ENCODE peak calls at places on chromosomes 1 and 21, in eight cellular contexts. J is NCI-H1417 treated with DMSO at 0.1 percent for 48 hours, D is substantia nigra, S is AML-193, O is pulmonary artery endothelial cell, I is SW480, Q is HFF-Myc, L is H1. P is an unnamed sample.
A peak's percentile ranks its signal among the peaks of the same experiment; 100 is the strongest.

GRCh38 chr1:24308365-24309015 is 10.7 kb upstream of the GRHL3 start:
- DNase-seq in J (no peak), D (no peak), S (no peak), O (no peak), I (no peak), Q (no peak), L (peak; percentile 63), P (no peak)

GRCh38 chr1:61448934-61449368 is 276.0 kb downstream of the TM2D1 start:
- DNase-seq in J (no peak), D (no peak), S (no peak), O (no peak), I (no peak), Q (no peak), L (no peak), P (no peak)

GRCh38 chr1:230173176-230173575 is 106.1 kb downstream of the GALNT2 start:
- DNase-seq in J (no peak), D (no peak), S (no peak), O (no peak), I (no peak), Q (no peak), L (no peak), P (no peak)

GRCh38 chr1:200880212-200880611 is 7.4 kb downstream of the GPR25 start:
- DNase-seq in J (no peak), D (no peak), S (no peak), O (no peak), I (no peak), Q (no peak), L (no peak), P (no peak)

GRCh38 chr1:112808861-112809684 is 93.9 kb upstream of the PPM1J start:
- DNase-seq in J (no peak), D (peak; percentile 65), S (peak; percentile 36), O (no peak), I (peak; percentile 56), Q (no peak), L (no peak), P (peak; percentile 27)

GRCh38 chr1:207888647-207889046 is 22.3 kb downstream of the CD34 start:
- DNase-seq in J (no peak), D (no peak), S (no peak), O (no peak), I (no peak), Q (no peak), L (no peak), P (no peak)

GRCh38 chr1:17718136-17718535 is 37.0 kb upstream of the ACTL8 start:
- DNase-seq in J (no peak), D (no peak), S (no peak), O (no peak), I (no peak), Q (no peak), L (no peak), P (no peak)

GRCh38 chr21:42513985-42514882 is 582 bp downstream of the SLC37A1 start:
- DNase-seq in J (no peak), D (no peak), S (peak; percentile 6), O (no peak), I (peak; percentile 63), Q (no peak), L (no peak), P (no peak)

GRCh38 chr21:31337086-31337485 is 7.0 kb downstream of the TIAM1 start:
- DNase-seq in J (no peak), D (no peak), S (no peak), O (no peak), I (no peak), Q (no peak), L (no peak), P (no peak)

GRCh38 chr1:177593105-177593504 is 376.8 kb downstream of the SEC16B start:
- DNase-seq in J (no peak), D (no peak), S (no peak), O (no peak), I (no peak), Q (no peak), L (no peak), P (no peak)

GRCh38 chr1:25837253-25837875 is 17.6 kb downstream of the MTFR1L start:
- DNase-seq in J (no peak), D (no peak), S (peak; percentile 7), O (no peak), I (peak; percentile 60), Q (no peak), L (no peak), P (no peak)

GRCh38 chr1:93707956-93708355 is 26.3 kb upstream of the BCAR3 start:
- DNase-seq in J (no peak), D (no peak), S (no peak), O (no peak), I (no peak), Q (no peak), L (no peak), P (no peak)

GRCh38 chr1:228338521-228339051 is 68.0 kb downstream of the TRIM11 start:
- DNase-seq in J (no peak), D (no peak), S (no peak), O (no peak), I (no peak), Q (no peak), L (no peak), P (no peak)

GRCh38 chr1:11692899-11693590 is 1.5 kb downstream of the DRAXIN start:
- DNase-seq in J (no peak), D (peak; percentile 41), S (peak; percentile 88), O (peak; percentile 59), I (peak; percentile 71), Q (peak; percentile 52), L (no peak), P (no peak)

GRCh38 chr1:114746450-114747121 is 11.2 kb downstream of the CSDE1 start:
- DNase-seq in J (no peak), D (no peak), S (no peak), O (no peak), I (no peak), Q (no peak), L (no peak), P (no peak)

GRCh38 chr1:89737985-89738510 is 82.8 kb upstream of the LRRC8D start:
- DNase-seq in J (no peak), D (no peak), S (no peak), O (no peak), I (no peak), Q (no peak), L (no peak), P (no peak)

GRCh38 chr1:152141971-152142584 is 16.9 kb downstream of the RPTN start:
- DNase-seq in J (no peak), D (peak; percentile 23), S (peak; percentile 31), O (peak; percentile 24), I (peak; percentile 60), Q (peak; percentile 29), L (peak; percentile 2), P (peak; percentile 13)

GRCh38 chr1:228472655-228473054 is 14.5 kb upstream of the RNF187 start:
- DNase-seq in J (no peak), D (no peak), S (peak; percentile 9), O (no peak), I (no peak), Q (no peak), L (no peak), P (peak; percentile 9)

GRCh38 chr1:206739411-206740076 is 31.0 kb upstream of the IL19 start:
- DNase-seq in J (no peak), D (no peak), S (peak; percentile 71), O (no peak), I (no peak), Q (no peak), L (no peak), P (no peak)

GRCh38 chr1:18304151-18304869 is 176.4 kb upstream of the KLHDC7A start:
- DNase-seq in J (no peak), D (no peak), S (no peak), O (no peak), I (no peak), Q (no peak), L (no peak), P (no peak)

GRCh38 chr21:40255665-40256064 is 388.4 kb downstream of the PCP4 start:
- DNase-seq in J (no peak), D (no peak), S (no peak), O (no peak), I (no peak), Q (no peak), L (no peak), P (no peak)

GRCh38 chr1:36088265-36088576 is 471 bp upstream of the ADPRS start:
- DNase-seq in J (no peak), D (no peak), S (no peak), O (no peak), I (no peak), Q (no peak), L (no peak), P (no peak)

GRCh38 chr21:36524477-36524876 is 44.6 kb upstream of the CLDN14 start:
- DNase-seq in J (no peak), D (no peak), S (no peak), O (no peak), I (no peak), Q (no peak), L (no peak), P (no peak)

GRCh38 chr1:19647643-19648042 is 3.5 kb downstream of the NBL1 start:
- DNase-seq in J (no peak), D (no peak), S (no peak), O (no peak), I (no peak), Q (no peak), L (no peak), P (peak; percentile 24)

GRCh38 chr1:178126790-178127189 is 32.9 kb downstream of the RASAL2 start:
- DNase-seq in J (no peak), D (peak; percentile 1), S (no peak), O (peak; percentile 1), I (peak; percentile 68), Q (peak; percentile 14), L (no peak), P (no peak)

GRCh38 chr1:3069491-3070303 is 694 bp downstream of the PRDM16 start:
- DNase-seq in J (no peak), D (peak; percentile 42), S (peak; percentile 1), O (no peak), I (peak; percentile 75), Q (no peak), L (no peak), P (peak; percentile 37)

GRCh38 chr1:9891207-9891606 is 18.9 kb downstream of the CTNNBIP1 start:
- DNase-seq in J (no peak), D (no peak), S (no peak), O (no peak), I (no peak), Q (no peak), L (no peak), P (no peak)

GRCh38 chr21:14901482-14901958 is 163.3 kb downstream of the NRIP1 start:
- DNase-seq in J (no peak), D (no peak), S (no peak), O (no peak), I (peak; percentile 94), Q (no peak), L (no peak), P (no peak)

GRCh38 chr1:228374711-228375577 is 31.7 kb downstream of the TRIM11 start:
- DNase-seq in J (no peak), D (peak; percentile 76), S (no peak), O (peak; percentile 45), I (no peak), Q (peak; percentile 35), L (no peak), P (no peak)

GRCh38 chr21:43727571-43728466 is 8.9 kb downstream of the PDXK start:
- DNase-seq in J (no peak), D (no peak), S (peak; percentile 52), O (no peak), I (peak; percentile 67), Q (no peak), L (no peak), P (no peak)

GRCh38 chr1:2610036-2610720 is 22.6 kb downstream of the MMEL1 start:
- DNase-seq in J (no peak), D (peak; percentile 67), S (no peak), O (no peak), I (no peak), Q (no peak), L (no peak), P (no peak)

GRCh38 chr1:43935711-43936427 is 2.3 kb downstream of the ARTN start:
- DNase-seq in J (no peak), D (no peak), S (no peak), O (no peak), I (peak; percentile 87), Q (no peak), L (no peak), P (no peak)

GRCh38 chr1:204493882-204494280 is 724 bp downstream of the PIK3C2B start:
- DNase-seq in J (peak; percentile 84), D (peak; percentile 50), S (peak; percentile 25), O (peak; percentile 73), I (peak; percentile 77), Q (no peak), L (no peak), P (peak; percentile 62)

GRCh38 chr1:184520343-184520742 is 133.5 kb downstream of the C1orf21 start:
- DNase-seq in J (no peak), D (no peak), S (no peak), O (no peak), I (no peak), Q (no peak), L (no peak), P (no peak)

P was measured in GDM1.